ENCODE peak calls at places on chromosomes 16 and 17, in ten cellular contexts. M, Q, U, X, S, R, E, L, B and C are unnamed samples.
A peak's percentile ranks its signal among the peaks of the same experiment; 100 is the strongest.

GRCh38 chr16:71338632-71339031 is 19.9 kb upstream of the CALB2 start:
- DNase-seq in M (no peak), Q (no peak), U (no peak), X (no peak), S (no peak), R (no peak), E (no peak), L (no peak), B (no peak), C (peak; percentile 72)

GRCh38 chr17:49846938-49847712 is 744 bp downstream of the TAC4 start:
- DNase-seq in M (no peak), Q (no peak), U (no peak), X (no peak), S (no peak), R (no peak), E (no peak), L (no peak), B (no peak), C (no peak)

GRCh38 chr17:80795737-80796136 is 195.9 kb upstream of the CHMP6 start:
- DNase-seq in M (no peak), Q (no peak), U (no peak), X (peak; percentile 46), S (no peak), R (no peak), E (peak; percentile 74), L (no peak), B (no peak), C (no peak)

GRCh38 chr17:17479209-17479608 is 2.4 kb downstream of the MED9 start:
- DNase-seq in M (no peak), Q (no peak), U (no peak), X (no peak), S (no peak), R (no peak), E (no peak), L (no peak), B (no peak), C (no peak)

GRCh38 chr17:3647769-3648540 is 11.4 kb downstream of the CTNS start:
- DNase-seq in M (peak; percentile 74), Q (no peak), U (peak; percentile 70), X (peak; percentile 77), S (no peak), R (no peak), E (peak; percentile 59), L (peak; percentile 54), B (peak; percentile 51), C (peak; percentile 40)

GRCh38 chr16:67926181-67926742 is 5.4 kb downstream of the CTRL start:
- DNase-seq in M (no peak), Q (no peak), U (no peak), X (no peak), S (peak; percentile 76), R (no peak), E (no peak), L (no peak), B (no peak), C (no peak)

GRCh38 chr17:7204828-7205461 is 14.7 kb downstream of the DLG4 start:
- DNase-seq in M (peak; percentile 56), Q (peak; percentile 66), U (peak; percentile 92), X (peak; percentile 83), S (no peak), R (no peak), E (peak; percentile 85), L (peak; percentile 86), B (peak; percentile 98), C (no peak)

GRCh38 chr17:6257339-6257738 is 177.6 kb downstream of the AIPL1 start:
- DNase-seq in M (peak; percentile 8), Q (no peak), U (no peak), X (no peak), S (no peak), R (no peak), E (peak; percentile 8), L (no peak), B (no peak), C (no peak)

GRCh38 chr16:17499223-17499902 is 28.6 kb upstream of the XYLT1 start:
- DNase-seq in M (peak; percentile 69), Q (no peak), U (no peak), X (no peak), S (no peak), R (no peak), E (peak; percentile 33), L (no peak), B (no peak), C (no peak)

GRCh38 chr17:68437979-68438877 is 19.1 kb downstream of the WIPI1 start:
- DNase-seq in M (no peak), Q (no peak), U (no peak), X (peak; percentile 73), S (no peak), R (no peak), E (no peak), L (no peak), B (peak; percentile 48), C (no peak)

GRCh38 chr17:70242781-70243437 is 73.6 kb downstream of the KCNJ2 start:
- DNase-seq in M (no peak), Q (no peak), U (no peak), X (no peak), S (no peak), R (no peak), E (peak; percentile 54), L (no peak), B (no peak), C (no peak)

GRCh38 chr16:68790130-68790761 is 53.1 kb upstream of the TANGO6 start:
- DNase-seq in M (peak; percentile 84), Q (no peak), U (no peak), X (no peak), S (peak; percentile 83), R (peak; percentile 35), E (peak; percentile 72), L (no peak), B (no peak), C (peak; percentile 80)

GRCh38 chr17:44199553-44200477 is at the start of gene ATXN7L3:
- DNase-seq in M (peak; percentile 98), Q (peak; percentile 94), U (peak; percentile 93), X (peak; percentile 99), S (peak; percentile 100), R (peak; percentile 97), E (peak; percentile 98), L (peak; percentile 99), B (peak; percentile 100), C (peak; percentile 90)

GRCh38 chr17:66834919-66835454 is at the start of gene CACNG5:
- DNase-seq in M (no peak), Q (no peak), U (peak; percentile 30), X (no peak), S (no peak), R (no peak), E (no peak), L (peak; percentile 22), B (no peak), C (no peak)

GRCh38 chr17:76268015-76268749 is 3.0 kb downstream of the UBALD2 start:
- DNase-seq in M (peak; percentile 80), Q (peak; percentile 67), U (no peak), X (peak; percentile 83), S (no peak), R (peak; percentile 30), E (peak; percentile 75), L (no peak), B (peak; percentile 90), C (no peak)

GRCh38 chr17:77808663-77809425 is 149.7 kb upstream of the TNRC6C start:
- DNase-seq in M (no peak), Q (no peak), U (no peak), X (no peak), S (no peak), R (no peak), E (no peak), L (no peak), B (no peak), C (no peak)

GRCh38 chr16:17302620-17303019 is 168.1 kb downstream of the XYLT1 start:
- DNase-seq in M (peak; percentile 40), Q (no peak), U (no peak), X (no peak), S (no peak), R (no peak), E (no peak), L (no peak), B (peak; percentile 19), C (no peak)

GRCh38 chr17:64443086-64443760 is 5.7 kb upstream of the MILR1 start:
- DNase-seq in M (no peak), Q (no peak), U (no peak), X (no peak), S (no peak), R (no peak), E (no peak), L (no peak), B (no peak), C (peak; percentile 95)
- TF ChIP-seq CTCF in M (no peak), Q (no peak), U (no peak), X (no peak), S (no peak), R (no peak), E (no peak), L (no peak), B (no peak), C (no peak)

DNA sequence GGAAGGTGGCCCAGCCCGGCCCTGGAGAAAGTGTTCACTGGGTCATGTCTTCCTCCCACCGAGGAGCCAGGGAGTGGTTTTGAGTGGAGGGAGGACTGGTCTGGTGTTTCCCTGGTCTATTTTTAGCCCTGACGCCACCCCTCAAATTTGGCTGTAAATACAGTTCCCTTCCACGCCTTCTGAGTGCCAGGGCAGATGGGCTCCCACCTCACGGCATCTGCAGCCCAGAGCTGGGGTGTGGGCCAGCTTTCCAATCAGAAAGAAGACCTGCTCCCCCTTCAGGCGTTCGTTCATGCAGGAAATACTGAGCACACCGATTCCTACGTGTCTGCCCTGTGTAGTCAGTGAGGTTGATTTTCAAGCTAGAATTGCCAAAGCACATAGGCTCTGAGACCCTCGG is 53.7 kb downstream of the SNX20 start:
- DNase-seq in M (peak; percentile 54), Q (no peak), U (no peak), X (no peak), S (no peak), R (no peak), E (peak; percentile 41), L (no peak), B (peak; percentile 59), C (no peak)
- TF ChIP-seq CTCF in M (peak; percentile 58), Q (peak; percentile 44), U (no peak), X (no peak), S (no peak), R (peak; percentile 41), E (peak; percentile 49), L (no peak), B (peak; percentile 16), C (no peak)

DNA sequence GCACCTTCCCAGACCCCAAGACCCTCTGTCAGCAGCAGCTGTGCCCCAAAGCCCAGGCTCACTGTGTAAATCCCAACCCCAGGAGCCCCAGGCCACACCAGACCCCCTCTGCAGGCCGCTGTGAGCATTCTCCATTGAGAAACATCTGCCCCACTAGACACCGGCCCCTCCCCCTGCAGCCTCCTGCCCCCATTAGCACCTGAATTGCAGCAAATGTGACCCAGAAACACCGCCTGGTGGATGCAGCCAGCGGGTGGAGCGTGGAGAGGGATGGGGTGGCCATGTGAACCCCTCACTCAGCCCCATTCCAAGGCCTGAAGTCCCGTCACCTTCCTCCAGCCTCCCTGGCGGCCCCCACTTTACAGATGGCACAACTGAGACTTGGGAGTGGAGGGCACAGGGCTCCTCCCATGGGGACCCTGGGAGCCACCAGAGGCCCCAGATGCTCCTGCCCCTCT is 2.2 kb downstream of the UBALD1 start:
- DNase-seq in M (no peak), Q (no peak), U (no peak), X (no peak), S (no peak), R (no peak), E (no peak), L (no peak), B (no peak), C (no peak)
- TF ChIP-seq CTCF in M (peak; percentile 3), Q (no peak), U (no peak), X (no peak), S (no peak), R (no peak), E (no peak), L (no peak), B (no peak), C (no peak)

GRCh38 chr17:57662644-57663308 is 82.3 kb downstream of the CCDC182 start:
- DNase-seq in M (peak; percentile 99), Q (peak; percentile 90), U (peak; percentile 90), X (peak; percentile 87), S (peak; percentile 99), R (peak; percentile 97), E (peak; percentile 99), L (peak; percentile 90), B (peak; percentile 46), C (peak; percentile 79)
- TF ChIP-seq CTCF in M (peak; percentile 15), Q (no peak), U (no peak), X (no peak), S (no peak), R (peak; percentile 3), E (no peak), L (no peak), B (no peak), C (no peak)